ENCODE peak calls at places on chromosomes 12 and 14, in nine cellular contexts. W, O, K, H, G, D, Z, T and V are unnamed samples.

GRCh38 chr14:68738559-68738958 is 54.3 kb downstream of the ZFP36L1 start:
- DNase-seq in Z (no peak), T (no peak), W (no peak), O (no peak), H (no peak), G (no peak), K (no peak), D (no peak), V (no peak)

GRCh38 chr12:68638721-68639395 is 28.2 kb downstream of the RAP1B start:
- DNase-seq in G (no peak), D (no peak), O (no peak), Z (no peak), T (no peak), W (no peak), H (no peak), K (no peak), V (no peak)

GRCh38 chr14:60363275-60363674 is 114.3 kb downstream of the PPM1A start:
- DNase-seq in T (no peak), G (no peak), W (no peak), H (no peak), D (no peak), O (no peak), K (peak; percentile 96), Z (no peak), V (no peak)

GRCh38 chr14:70027785-70028428 is 148.7 kb downstream of the SMOC1 start:
- DNase-seq in T (peak; percentile 59), W (peak; percentile 76), Z (peak; percentile 90), G (no peak), D (peak; percentile 93), K (peak; percentile 72), O (peak; percentile 90), H (peak; percentile 56), V (peak; percentile 63)

GRCh38 chr12:93571854-93572711 is at the start of gene SOCS2:
- DNase-seq in K (peak; percentile 20), H (peak; percentile 36), Z (peak; percentile 69), D (peak; percentile 68), G (no peak), T (peak; percentile 21), O (peak; percentile 36), W (peak; percentile 47), V (peak; percentile 37)

GRCh38 chr12:110639336-110640178 is 25.6 kb downstream of the TCTN1 start:
- DNase-seq in D (no peak), W (no peak), G (no peak), O (no peak), K (peak; percentile 56), Z (no peak), T (no peak), H (peak; percentile 41), V (no peak)

GRCh38 chr12:57852620-57853509 is 6.3 kb upstream of the CTDSP2 start:
- DNase-seq in Z (no peak), T (no peak), K (no peak), G (no peak), O (peak; percentile 42), H (no peak), W (peak; percentile 53), D (peak; percentile 47), V (no peak)

GRCh38 chr12:72365151-72365550 is 93.0 kb downstream of the TRHDE start:
- DNase-seq in T (no peak), G (no peak), W (no peak), D (no peak), Z (no peak), H (no peak), O (no peak), K (peak; percentile 50), V (no peak)

GRCh38 chr12:53495903-53496751 is 3.1 kb downstream of the MAP3K12 start:
- DNase-seq in D (no peak), H (no peak), Z (peak; percentile 38), K (no peak), G (peak; percentile 28), O (no peak), W (no peak), T (no peak), V (no peak)

GRCh38 chr12:62841841-62842240 is 93.1 kb downstream of the PPM1H start:
- DNase-seq in W (no peak), D (no peak), T (no peak), G (no peak), K (no peak), Z (no peak), H (no peak), O (no peak), V (no peak)

GRCh38 chr12:107515446-107515958 is 170.1 kb upstream of the PWP1 start:
- DNase-seq in G (no peak), O (no peak), D (no peak), K (peak; percentile 98), W (peak; percentile 72), T (no peak), Z (no peak), H (peak; percentile 98), V (no peak)

GRCh38 chr12:79128956-79129355 is 264.4 kb downstream of the SYT1 start:
- DNase-seq in D (no peak), W (no peak), K (no peak), T (no peak), H (no peak), G (no peak), Z (no peak), O (no peak), V (no peak)

GRCh38 chr12:128266559-128267245 is at the start of gene TMEM132C:
- DNase-seq in K (no peak), T (no peak), O (no peak), D (no peak), G (no peak), H (no peak), Z (no peak), W (no peak), V (no peak)

GRCh38 chr12:52041032-52041431 is 10.2 kb upstream of the NR4A1 start:
- DNase-seq in D (no peak), H (no peak), W (no peak), T (no peak), O (no peak), K (no peak), Z (no peak), G (no peak), V (no peak)

GRCh38 chr12:52044284-52044983 is 6.8 kb upstream of the NR4A1 start:
- DNase-seq in K (no peak), H (no peak), T (no peak), W (peak; percentile 91), Z (no peak), O (no peak), D (no peak), G (no peak), V (no peak)

GRCh38 chr12:52043386-52044212 is 7.6 kb upstream of the NR4A1 start:
- DNase-seq in Z (no peak), G (no peak), W (peak; percentile 84), K (no peak), O (no peak), T (no peak), D (no peak), H (no peak), V (no peak)

GRCh38 chr12:52042706-52043385 is 8.4 kb upstream of the NR4A1 start:
- DNase-seq in W (no peak), G (no peak), D (no peak), T (no peak), Z (no peak), K (no peak), H (no peak), O (no peak), V (no peak)

GRCh38 chr12:52041695-52042123 is 9.5 kb upstream of the NR4A1 start:
- DNase-seq in G (no peak), D (no peak), H (peak; percentile 36), T (peak; percentile 57), O (no peak), K (no peak), Z (no peak), W (no peak), V (peak; percentile 48)
- TF ChIP-seq CTCF in G (peak; percentile 7), D (no peak), H (no peak), T (peak; percentile 14), O (no peak), K (no peak), Z (no peak), W (no peak), V (no peak)

GRCh38 chr14:90571149-90571548 is 174.3 kb downstream of the CALM1 start:
- DNase-seq in Z (no peak), O (no peak), D (no peak), G (no peak), K (no peak), W (no peak), H (no peak), T (no peak), V (no peak)
- TF ChIP-seq CTCF in Z (no peak), O (no peak), D (no peak), G (no peak), K (peak; percentile 25), W (no peak), H (no peak), T (no peak), V (no peak)

GRCh38 chr12:25583545-25583944 is 30.5 kb upstream of the LMNTD1 start:
- DNase-seq in T (no peak), O (no peak), D (no peak), K (peak; percentile 46), H (peak; percentile 39), W (no peak), G (no peak), Z (peak; percentile 61), V (no peak)
- TF ChIP-seq CTCF in T (no peak), O (no peak), D (no peak), K (peak; percentile 51), H (peak; percentile 39), W (no peak), G (peak; percentile 3), Z (peak; percentile 18), V (no peak)

GRCh38 chr14:101082036-101082435 is 178.5 kb upstream of the RTL1 start:
- DNase-seq in K (no peak), G (no peak), T (no peak), D (no peak), W (no peak), O (no peak), Z (no peak), H (no peak), V (peak; percentile 4)

GRCh38 chr14:101078892-101079221 is 175.3 kb upstream of the RTL1 start:
- DNase-seq in D (no peak), H (no peak), W (no peak), O (no peak), G (no peak), T (no peak), K (no peak), Z (no peak), V (peak; percentile 6)

GRCh38 chr14:101082436-101083384 is 179.2 kb upstream of the RTL1 start:
- DNase-seq in D (no peak), T (no peak), W (no peak), K (no peak), G (no peak), H (no peak), Z (no peak), O (no peak), V (peak; percentile 8)

GRCh38 chr14:101083564-101084435 is 180.3 kb upstream of the RTL1 start:
- DNase-seq in T (no peak), H (peak; percentile 12), O (no peak), D (no peak), G (no peak), K (peak; percentile 27), W (no peak), Z (no peak), V (peak; percentile 6)

DNA sequence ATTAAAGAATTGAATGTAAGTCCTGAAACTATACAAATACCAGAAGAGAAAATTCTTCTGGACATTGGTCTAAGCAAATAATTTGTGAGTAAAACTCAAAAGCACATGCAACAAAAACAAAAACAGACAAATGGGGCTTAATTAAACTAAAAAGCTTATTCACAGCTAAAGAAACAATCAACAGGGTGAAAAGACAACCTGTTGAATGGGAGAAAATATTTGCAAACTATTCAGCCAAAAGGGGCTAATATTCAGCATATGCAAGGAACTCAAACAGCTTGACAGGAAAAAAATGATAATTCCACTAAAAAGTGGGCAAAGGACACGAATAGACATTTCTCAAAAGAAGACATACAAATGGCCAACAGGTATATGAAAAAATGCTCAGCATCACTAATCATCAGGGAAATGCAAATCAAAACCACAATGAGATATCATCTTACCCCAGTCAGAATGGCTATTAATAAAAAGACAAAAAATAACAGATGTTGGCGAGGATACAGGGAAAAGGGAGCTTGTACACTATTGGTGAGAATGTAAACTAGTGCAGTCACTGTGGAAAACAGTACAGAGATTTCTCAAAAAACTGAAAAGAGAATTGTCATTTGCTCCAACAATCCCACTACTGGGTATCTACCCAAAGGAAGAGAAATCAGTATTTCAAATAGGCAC is 177.5 kb upstream of the RTL1 start:
- DNase-seq in T (no peak), K (no peak), D (no peak), Z (no peak), H (no peak), G (no peak), W (no peak), O (no peak), V (no peak)
- TF ChIP-seq CTCF in T (no peak), K (no peak), D (no peak), Z (no peak), H (no peak), G (no peak), W (no peak), O (no peak), V (no peak)